ENCODE peak calls at places on chromosomes 13 and 19, in ten cellular contexts. T is activated CD4-positive, alpha-beta T cell treated with anti-CD3 and anti-CD28 coated beads, Interleukin-2, amount 50 U/mL, for 4 hours; O is GM10248; W is lower leg skin; X is MCF 10A; S is T-cell; J is body of pancreas; Y is endodermal cell; V is GM12878; A is stimulated activated CD8-positive, alpha-beta memory T cell treated with anti-CD3 and anti-CD28 coated beads, Interleukin-15, amount 100 ng/mL, for 1 hour. I is an unnamed sample.

GRCh38 chr19:53157601-53158000 is 1.3 kb downstream of the ZNF347 start:
- DNase-seq in S (no peak), J (no peak), T (no peak), X (no peak), Y (peak; percentile 72), O (no peak), V (no peak), W (no peak), A (no peak), I (peak; percentile 17)

GRCh38 chr19:42325896-42326771 is 699 bp downstream of the MEGF8 start:
- DNase-seq in W (no peak), T (peak; percentile 13), Y (peak; percentile 82), O (peak; percentile 63), X (no peak), J (peak; percentile 22), V (no peak), A (no peak), S (peak; percentile 19), I (no peak)

GRCh38 chr19:1057185-1057857 is 9.6 kb upstream of the ARHGAP45 start:
- DNase-seq in V (no peak), A (no peak), T (peak; percentile 47), O (no peak), Y (peak; percentile 69), J (no peak), X (peak; percentile 65), S (no peak), W (no peak), I (peak; percentile 77)

GRCh38 chr13:95420501-95420900 is 119.2 kb upstream of the ABCC4 start:
- DNase-seq in X (peak; percentile 64), T (no peak), W (no peak), O (no peak), V (no peak), S (no peak), A (no peak), J (no peak), Y (no peak), I (no peak)

GRCh38 chr13:48976677-48977625 is 1.2 kb downstream of the FNDC3A start:
- DNase-seq in W (peak; percentile 44), A (no peak), T (no peak), J (no peak), S (no peak), O (no peak), X (peak; percentile 27), V (no peak), Y (no peak), I (no peak)

GRCh38 chr13:102203718-102204117 is 198.1 kb downstream of the FGF14 start:
- DNase-seq in W (no peak), V (no peak), S (no peak), A (no peak), Y (no peak), O (no peak), X (no peak), T (no peak), J (no peak), I (no peak)

GRCh38 chr19:39390460-39390758 is 497 bp downstream of the PAF1 start:
- DNase-seq in O (no peak), Y (no peak), W (peak; percentile 76), T (peak; percentile 83), X (peak; percentile 70), V (no peak), A (no peak), J (peak; percentile 72), S (peak; percentile 85), I (no peak)

GRCh38 chr19:19285723-19286122 is 12.6 kb upstream of the TM6SF2 start:
- DNase-seq in A (no peak), T (no peak), S (no peak), J (no peak), X (no peak), Y (no peak), W (no peak), V (no peak), O (no peak), I (no peak)

GRCh38 chr13:110028311-110028710 is 241.9 kb upstream of the IRS2 start:
- DNase-seq in A (no peak), W (no peak), O (no peak), V (no peak), Y (no peak), J (no peak), S (no peak), X (no peak), T (no peak), I (no peak)

GRCh38 chr19:28150129-28150528 is 1062.8 kb downstream of the UQCRFS1 start:
- DNase-seq in W (no peak), T (no peak), J (no peak), Y (peak; percentile 72), V (no peak), O (no peak), S (no peak), A (no peak), X (no peak), I (no peak)

GRCh38 chr19:10916602-10917001 is 11.8 kb downstream of the YIPF2 start:
- DNase-seq in Y (no peak), J (no peak), A (no peak), V (no peak), W (no peak), X (no peak), T (no peak), O (no peak), S (no peak), I (no peak)

GRCh38 chr13:87656311-87656710 is 14.9 kb upstream of the SLITRK5 start:
- DNase-seq in A (no peak), W (no peak), S (no peak), O (no peak), J (no peak), Y (no peak), X (peak; percentile 78), T (no peak), V (no peak), I (no peak)

GRCh38 chr19:31531326-31531725 is 182.1 kb upstream of the TSHZ3 start:
- DNase-seq in T (no peak), W (no peak), S (no peak), V (no peak), X (no peak), J (no peak), O (no peak), Y (no peak), A (no peak), I (no peak)

GRCh38 chr19:10766681-10767201 is 48.9 kb downstream of the DNM2 start:
- DNase-seq in T (no peak), X (no peak), Y (no peak), W (no peak), O (no peak), A (no peak), S (no peak), J (peak; percentile 62), V (no peak), I (no peak)

GRCh38 chr19:18437481-18438330 is at the start of gene ISYNA1:
- DNase-seq in Y (peak; percentile 91), A (no peak), X (no peak), J (peak; percentile 58), V (no peak), S (peak; percentile 54), W (no peak), O (peak; percentile 72), T (peak; percentile 63), I (peak; percentile 68)

GRCh38 chr19:49119411-49120324 is at the start of gene PPFIA3:
- DNase-seq in J (peak; percentile 87), S (peak; percentile 18), W (no peak), X (peak; percentile 55), V (no peak), T (no peak), A (no peak), Y (peak; percentile 87), O (no peak), I (peak; percentile 73)

GRCh38 chr19:1220452-1221037 is 15.0 kb downstream of the STK11 start:
- DNase-seq in X (no peak), A (no peak), O (no peak), S (no peak), T (no peak), V (no peak), Y (no peak), J (no peak), W (no peak), I (no peak)

GRCh38 chr19:46932346-46932745 is 71.5 kb downstream of the ARHGAP35 start:
- DNase-seq in J (no peak), X (peak; percentile 61), W (no peak), O (no peak), T (no peak), V (no peak), Y (no peak), A (no peak), S (no peak), I (no peak)

GRCh38 chr19:2764945-2765344 is 18.1 kb downstream of the SGTA start:
- DNase-seq in A (no peak), X (no peak), J (no peak), V (no peak), S (no peak), T (no peak), W (no peak), Y (no peak), O (no peak), I (no peak)

GRCh38 chr13:95341441-95341840 is 40.2 kb upstream of the ABCC4 start:
- DNase-seq in W (no peak), A (no peak), X (peak; percentile 31), J (no peak), Y (no peak), T (no peak), V (no peak), S (no peak), O (no peak), I (peak; percentile 33)

GRCh38 chr13:42981317-42981716 is 10.7 kb downstream of the EPSTI1 start:
- DNase-seq in Y (no peak), J (no peak), A (no peak), V (no peak), X (no peak), W (no peak), O (no peak), T (no peak), S (no peak), I (no peak)

GRCh38 chr13:109162248-109163051 is 533.0 kb downstream of the MYO16 start:
- DNase-seq in V (peak; percentile 98), W (no peak), A (no peak), Y (no peak), X (peak; percentile 28), S (no peak), O (peak; percentile 82), J (no peak), T (no peak), I (no peak)

GRCh38 chr13:40189885-40190655 is 476.4 kb downstream of the FOXO1 start:
- DNase-seq in Y (peak; percentile 55), J (no peak), T (no peak), O (no peak), V (no peak), A (no peak), X (no peak), W (no peak), S (no peak), I (no peak)

GRCh38 chr13:50277127-50277526 is 261.9 kb downstream of the KCNRG start:
- DNase-seq in Y (no peak), A (no peak), J (no peak), T (no peak), W (no peak), V (no peak), S (no peak), O (no peak), X (peak; percentile 78), I (no peak)